ENCODE peak calls at places on chromosome 6, in eight cellular contexts. One of them, this sample, is unnamed.

GRCh38 chr6:104884867-104885517 is 25.3 kb upstream of the HACE1 start:
- DNase-seq in GM12865: no peak
- DNase-seq in thyroid gland: no peak
- DNase-seq in A549: no peak
- DNase-seq in foreskin fibroblast: no peak
- DNase-seq in RWPE1: no peak
- DNase-seq in cardiac muscle cell: no peak
- DNase-seq in GM23338: peak
- DNase-seq in this sample: no peak

GRCh38 chr6:3749390-3749978 is 2.0 kb downstream of the PXDC1 start:
- DNase-seq in thyroid gland: peak
- DNase-seq in GM23338: peak
- DNase-seq in A549: no peak
- DNase-seq in RWPE1: peak
- DNase-seq in foreskin fibroblast: no peak
- DNase-seq in cardiac muscle cell: no peak
- DNase-seq in GM12865: no peak
- DNase-seq in this sample: no peak

GRCh38 chr6:128491643-128492206 is 28.7 kb downstream of the PTPRK start:
- DNase-seq in cardiac muscle cell: no peak
- DNase-seq in foreskin fibroblast: no peak
- DNase-seq in RWPE1: no peak
- DNase-seq in GM12865: peak
- DNase-seq in GM23338: no peak
- DNase-seq in A549: no peak
- DNase-seq in thyroid gland: no peak
- DNase-seq in this sample: no peak

GRCh38 chr6:164379786-164380185 is 929.6 kb downstream of the C6orf118 start:
- DNase-seq in GM12865: no peak
- DNase-seq in cardiac muscle cell: no peak
- DNase-seq in foreskin fibroblast: no peak
- DNase-seq in GM23338: no peak
- DNase-seq in A549: no peak
- DNase-seq in thyroid gland: no peak
- DNase-seq in RWPE1: peak
- DNase-seq in this sample: no peak

GRCh38 chr6:29647927-29648642 is 8.8 kb upstream of the MOG start:
- DNase-seq in A549: peak
- DNase-seq in GM23338: peak
- DNase-seq in cardiac muscle cell: peak
- DNase-seq in thyroid gland: no peak
- DNase-seq in RWPE1: peak
- DNase-seq in foreskin fibroblast: peak
- DNase-seq in GM12865: no peak
- DNase-seq in this sample: no peak

GRCh38 chr6:50846860-50847171 is 28.1 kb downstream of the TFAP2B start:
- DNase-seq in thyroid gland: no peak
- DNase-seq in RWPE1: no peak
- DNase-seq in GM12865: no peak
- DNase-seq in cardiac muscle cell: no peak
- DNase-seq in A549: no peak
- DNase-seq in GM23338: no peak
- DNase-seq in foreskin fibroblast: no peak
- DNase-seq in this sample: no peak

GRCh38 chr6:21245488-21245887 is 348.1 kb upstream of the SOX4 start:
- DNase-seq in GM12865: no peak
- DNase-seq in GM23338: no peak
- DNase-seq in thyroid gland: no peak
- DNase-seq in cardiac muscle cell: no peak
- DNase-seq in RWPE1: no peak
- DNase-seq in A549: no peak
- DNase-seq in foreskin fibroblast: no peak
- DNase-seq in this sample: no peak

GRCh38 chr6:145789443-145789842 is 25.2 kb downstream of the FBXO30 start:
- DNase-seq in cardiac muscle cell: no peak
- DNase-seq in RWPE1: no peak
- DNase-seq in A549: no peak
- DNase-seq in foreskin fibroblast: peak
- DNase-seq in GM23338: no peak
- DNase-seq in thyroid gland: no peak
- DNase-seq in GM12865: no peak
- DNase-seq in this sample: no peak

GRCh38 chr6:127200114-127200513 is 66.5 kb upstream of the RNF146 start:
- DNase-seq in GM23338: no peak
- DNase-seq in GM12865: no peak
- DNase-seq in thyroid gland: no peak
- DNase-seq in cardiac muscle cell: no peak
- DNase-seq in A549: no peak
- DNase-seq in foreskin fibroblast: no peak
- DNase-seq in RWPE1: no peak
- DNase-seq in this sample: no peak

GRCh38 chr6:149859368-149859767 is 4.8 kb downstream of the LRP11 start:
- DNase-seq in thyroid gland: no peak
- DNase-seq in foreskin fibroblast: no peak
- DNase-seq in A549: peak
- DNase-seq in RWPE1: no peak
- DNase-seq in GM12865: no peak
- DNase-seq in GM23338: no peak
- DNase-seq in cardiac muscle cell: no peak
- DNase-seq in this sample: no peak

GRCh38 chr6:149990672-149991402 is 27.1 kb downstream of the ULBP1 start:
- DNase-seq in A549: no peak
- DNase-seq in thyroid gland: no peak
- DNase-seq in foreskin fibroblast: no peak
- DNase-seq in cardiac muscle cell: peak
- DNase-seq in RWPE1: no peak
- DNase-seq in GM23338: peak
- DNase-seq in GM12865: no peak
- DNase-seq in this sample: peak

GRCh38 chr6:692356-692851 is 535 bp downstream of the EXOC2 start:
- DNase-seq in RWPE1: peak
- DNase-seq in GM23338: peak
- DNase-seq in A549: peak
- DNase-seq in foreskin fibroblast: peak
- DNase-seq in cardiac muscle cell: peak
- DNase-seq in GM12865: peak
- DNase-seq in thyroid gland: peak
- DNase-seq in this sample: peak

GRCh38 chr6:167548451-167548850 is 223.6 kb downstream of the TTLL2 start:
- DNase-seq in GM23338: no peak
- DNase-seq in RWPE1: no peak
- DNase-seq in foreskin fibroblast: no peak
- DNase-seq in thyroid gland: no peak
- DNase-seq in GM12865: no peak
- DNase-seq in A549: no peak
- DNase-seq in cardiac muscle cell: no peak
- DNase-seq in this sample: no peak

GRCh38 chr6:87393026-87393622 is 14.6 kb upstream of the CFAP206 start:
- DNase-seq in cardiac muscle cell: peak
- DNase-seq in GM23338: peak
- DNase-seq in thyroid gland: peak
- DNase-seq in GM12865: peak
- DNase-seq in foreskin fibroblast: peak
- DNase-seq in A549: peak
- DNase-seq in RWPE1: peak
- DNase-seq in this sample: peak

GRCh38 chr6:84103029-84103428 is 69.5 kb downstream of the MRAP2 start:
- DNase-seq in A549: no peak
- DNase-seq in foreskin fibroblast: peak
- DNase-seq in GM12865: no peak
- DNase-seq in RWPE1: no peak
- DNase-seq in cardiac muscle cell: no peak
- DNase-seq in thyroid gland: no peak
- DNase-seq in GM23338: no peak
- DNase-seq in this sample: no peak

GRCh38 chr6:155882527-155883333 is 427.1 kb upstream of the NOX3 start:
- DNase-seq in foreskin fibroblast: peak
- DNase-seq in thyroid gland: no peak
- DNase-seq in A549: no peak
- DNase-seq in RWPE1: no peak
- DNase-seq in GM12865: peak
- DNase-seq in cardiac muscle cell: no peak
- DNase-seq in GM23338: no peak
- DNase-seq in this sample: peak

GRCh38 chr6:38997128-38997761 is 51.3 kb upstream of the GLP1R start:
- DNase-seq in GM12865: peak
- DNase-seq in foreskin fibroblast: no peak
- DNase-seq in GM23338: peak
- DNase-seq in RWPE1: no peak
- DNase-seq in A549: peak
- DNase-seq in thyroid gland: peak
- DNase-seq in cardiac muscle cell: peak
- DNase-seq in this sample: peak
- TF ChIP-seq CTCF in GM12865: peak
- TF ChIP-seq CTCF in foreskin fibroblast: peak
- TF ChIP-seq CTCF in GM23338: peak
- TF ChIP-seq CTCF in RWPE1: no peak
- TF ChIP-seq CTCF in A549: no peak
- TF ChIP-seq CTCF in thyroid gland: no peak
- TF ChIP-seq CTCF in cardiac muscle cell: peak
- TF ChIP-seq CTCF in this sample: peak

GRCh38 chr6:158026054-158026900 is 44.6 kb downstream of the SYNJ2 start:
- DNase-seq in GM12865: peak
- DNase-seq in A549: peak
- DNase-seq in foreskin fibroblast: peak
- DNase-seq in GM23338: peak
- DNase-seq in RWPE1: peak
- DNase-seq in thyroid gland: peak
- DNase-seq in cardiac muscle cell: peak
- DNase-seq in this sample: peak
- TF ChIP-seq CTCF in GM12865: peak
- TF ChIP-seq CTCF in A549: peak
- TF ChIP-seq CTCF in foreskin fibroblast: peak
- TF ChIP-seq CTCF in GM23338: peak
- TF ChIP-seq CTCF in RWPE1: no peak
- TF ChIP-seq CTCF in thyroid gland: peak
- TF ChIP-seq CTCF in cardiac muscle cell: peak
- TF ChIP-seq CTCF in this sample: peak

DNA sequence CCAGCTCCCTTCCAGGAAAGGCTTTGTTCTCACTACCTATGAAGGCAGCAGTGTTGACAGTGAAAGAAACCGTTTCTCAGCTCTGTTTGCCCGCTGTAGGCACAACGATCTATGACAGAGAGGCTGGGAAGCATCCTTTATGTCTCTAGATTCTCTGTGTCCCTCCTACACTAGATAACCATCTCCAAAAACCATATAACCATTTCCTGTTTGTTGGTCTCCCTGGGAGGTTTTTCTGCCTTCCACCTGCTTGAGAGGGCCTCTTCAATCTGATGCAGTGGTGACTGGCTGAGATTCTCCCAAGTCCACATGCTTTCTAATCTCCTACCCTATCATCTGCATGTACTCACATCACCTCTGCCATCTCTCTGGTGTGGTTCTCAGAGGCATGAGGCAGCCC is 32.0 kb upstream of the TMEM217 start:
- DNase-seq in foreskin fibroblast: no peak
- DNase-seq in cardiac muscle cell: no peak
- DNase-seq in GM12865: peak
- DNase-seq in RWPE1: no peak
- DNase-seq in A549: no peak
- DNase-seq in thyroid gland: no peak
- DNase-seq in GM23338: no peak
- DNase-seq in this sample: no peak
- TF ChIP-seq CTCF in foreskin fibroblast: no peak
- TF ChIP-seq CTCF in cardiac muscle cell: no peak
- TF ChIP-seq CTCF in GM12865: no peak
- TF ChIP-seq CTCF in RWPE1: no peak
- TF ChIP-seq CTCF in A549: no peak
- TF ChIP-seq CTCF in thyroid gland: no peak
- TF ChIP-seq CTCF in GM23338: no peak
- TF ChIP-seq CTCF in this sample: no peak

GRCh38 chr6:28153546-28153945 is 11.9 kb downstream of the ZKSCAN8 start:
- DNase-seq in cardiac muscle cell: no peak
- DNase-seq in thyroid gland: no peak
- DNase-seq in foreskin fibroblast: no peak
- DNase-seq in RWPE1: no peak
- DNase-seq in GM12865: no peak
- DNase-seq in A549: peak
- DNase-seq in GM23338: no peak
- DNase-seq in this sample: no peak
- TF ChIP-seq CTCF in cardiac muscle cell: no peak
- TF ChIP-seq CTCF in thyroid gland: no peak
- TF ChIP-seq CTCF in foreskin fibroblast: no peak
- TF ChIP-seq CTCF in RWPE1: no peak
- TF ChIP-seq CTCF in GM12865: no peak
- TF ChIP-seq CTCF in A549: no peak
- TF ChIP-seq CTCF in GM23338: no peak
- TF ChIP-seq CTCF in this sample: no peak

GRCh38 chr6:136766274-136766673 is 26.0 kb downstream of the MAP3K5 start:
- DNase-seq in GM23338: no peak
- DNase-seq in A549: no peak
- DNase-seq in RWPE1: no peak
- DNase-seq in GM12865: no peak
- DNase-seq in foreskin fibroblast: no peak
- DNase-seq in cardiac muscle cell: no peak
- DNase-seq in thyroid gland: no peak
- DNase-seq in this sample: no peak
- TF ChIP-seq CTCF in GM23338: no peak
- TF ChIP-seq CTCF in A549: no peak
- TF ChIP-seq CTCF in RWPE1: no peak
- TF ChIP-seq CTCF in GM12865: no peak
- TF ChIP-seq CTCF in foreskin fibroblast: no peak
- TF ChIP-seq CTCF in cardiac muscle cell: no peak
- TF ChIP-seq CTCF in thyroid gland: no peak
- TF ChIP-seq CTCF in this sample: no peak